ENCODE peak calls at places on chromosomes 12 and 14, in five cellular contexts. D is AG10803, T is left ventricle myocardium inferior, F is foreskin fibroblast, H is fibroblast of the aortic adventitia. A is an unnamed sample.

GRCh38 chr12:77928078-77928477 is 97.4 kb downstream of the NAV3 start:
- DNase-seq in D (no peak), T (no peak), F (no peak), H (no peak), A (no peak)

GRCh38 chr14:55752580-55753365 is 172.8 kb downstream of the KTN1 start:
- DNase-seq in D (peak; percentile 26), T (no peak), F (peak; percentile 84), H (peak; percentile 70), A (no peak)

GRCh38 chr14:105019861-105020814 is 745 bp downstream of the CDCA4 start:
- DNase-seq in D (peak; percentile 20), T (no peak), F (peak; percentile 66), H (no peak), A (peak; percentile 75)

GRCh38 chr14:106509176-106509575 is 982.8 kb downstream of the TMEM121 start:
- DNase-seq in D (no peak), T (no peak), F (no peak), H (no peak), A (no peak)

GRCh38 chr12:118122264-118122663 is 13.7 kb upstream of the PEBP1 start:
- DNase-seq in D (no peak), T (no peak), F (no peak), H (no peak), A (no peak)

GRCh38 chr12:38930994-38931393 is 25.6 kb upstream of the CPNE8 start:
- DNase-seq in D (no peak), T (no peak), F (no peak), H (no peak), A (no peak)

GRCh38 chr12:102300824-102301461 is 103.3 kb upstream of the PMCH start:
- DNase-seq in D (peak; percentile 44), T (no peak), F (peak; percentile 38), H (peak; percentile 50), A (peak; percentile 81)

GRCh38 chr12:67365131-67365530 is 96.0 kb downstream of the CAND1 start:
- DNase-seq in D (no peak), T (no peak), F (no peak), H (peak; percentile 76), A (no peak)

GRCh38 chr12:64665506-64665905 is 55.2 kb downstream of the RASSF3 start:
- DNase-seq in D (no peak), T (no peak), F (no peak), H (peak; percentile 43), A (peak; percentile 85)

GRCh38 chr14:75479770-75480600 is 42.3 kb upstream of the BATF start:
- DNase-seq in D (no peak), T (no peak), F (no peak), H (no peak), A (peak; percentile 84)

GRCh38 chr12:47818382-47818700 is 1.4 kb downstream of the HDAC7 start:
- DNase-seq in D (no peak), T (no peak), F (no peak), H (no peak), A (no peak)

GRCh38 chr12:48424644-48425043 is 47.7 kb upstream of the ANP32D start:
- DNase-seq in D (no peak), T (no peak), F (no peak), H (no peak), A (no peak)

GRCh38 chr12:106096376-106096775 is 42.4 kb downstream of the NUAK1 start:
- DNase-seq in D (peak; percentile 80), T (no peak), F (no peak), H (peak; percentile 54), A (no peak)

GRCh38 chr12:29921307-29921706 is 137.6 kb upstream of the TMTC1 start:
- DNase-seq in D (no peak), T (no peak), F (peak; percentile 72), H (peak; percentile 25), A (no peak)

GRCh38 chr14:104882325-104882973 is 17.4 kb downstream of the CEP170B start:
- DNase-seq in D (no peak), T (peak; percentile 14), F (peak; percentile 30), H (no peak), A (peak; percentile 42)

GRCh38 chr14:31122098-31122611 is 85.4 kb downstream of the HECTD1 start:
- DNase-seq in D (peak; percentile 51), T (no peak), F (peak; percentile 32), H (no peak), A (peak; percentile 5)

GRCh38 chr14:55582741-55583140 is 2.7 kb downstream of the KTN1 start:
- DNase-seq in D (no peak), T (no peak), F (no peak), H (no peak), A (peak; percentile 48)

GRCh38 chr14:21262410-21262809 is 6.8 kb downstream of the HNRNPC start:
- DNase-seq in D (no peak), T (no peak), F (no peak), H (no peak), A (no peak)

GRCh38 chr14:102212356-102212755 is 72.7 kb downstream of the WDR20 start:
- DNase-seq in D (no peak), T (no peak), F (no peak), H (no peak), A (no peak)

GRCh38 chr14:53915364-53916014 is 41.1 kb downstream of the BMP4 start:
- DNase-seq in D (no peak), T (no peak), F (no peak), H (no peak), A (no peak)

GRCh38 chr12:58931518-58931917 is 11.2 kb upstream of the LRIG3 start:
- DNase-seq in D (no peak), T (no peak), F (no peak), H (no peak), A (no peak)
- H3K4me3 ChIP-seq in D (no peak overlapping the region), T (no peak overlapping the region), F (no peak overlapping the region), H (no peak overlapping the region), A (no peak overlapping the region)

GRCh38 chr12:112296183-112296582 is 86.0 kb downstream of the HECTD4 start:
- DNase-seq in D (no peak), T (no peak), F (no peak), H (no peak), A (no peak)

GRCh38 chr12:112299704-112300103 is 82.5 kb downstream of the HECTD4 start:
- DNase-seq in D (no peak), T (no peak), F (no peak), H (no peak), A (no peak)

GRCh38 chr12:112297188-112297587 is 85.0 kb downstream of the HECTD4 start:
- DNase-seq in D (no peak), T (no peak), F (no peak), H (no peak), A (no peak)

GRCh38 chr12:112294793-112295192 is 87.4 kb downstream of the HECTD4 start:
- DNase-seq in D (peak; percentile 13), T (no peak), F (peak; percentile 55), H (peak; percentile 26), A (no peak)
- TF ChIP-seq CTCF in D (no peak), T (peak; percentile 10), F (peak; percentile 17), H (peak; percentile 17), A (peak; percentile 7)

GRCh38 chr14:101004176-101004575 is 100.7 kb upstream of the RTL1 start:
- DNase-seq in D (no peak), T (no peak), F (no peak), H (no peak), A (no peak)

GRCh38 chr14:101005447-101005846 is 101.9 kb upstream of the RTL1 start:
- DNase-seq in D (no peak), T (peak; percentile 52), F (no peak), H (no peak), A (no peak)

GRCh38 chr14:101007004-101007614 is 103.6 kb upstream of the RTL1 start:
- DNase-seq in D (no peak), T (no peak), F (no peak), H (no peak), A (no peak)

GRCh38 chr14:101006008-101006407 is 102.5 kb upstream of the RTL1 start:
- DNase-seq in D (no peak), T (no peak), F (no peak), H (no peak), A (no peak)

GRCh38 chr14:101004954-101005353 is 101.4 kb upstream of the RTL1 start:
- DNase-seq in D (peak; percentile 74), T (no peak), F (peak; percentile 61), H (no peak), A (peak; percentile 18)
- H3K4me3 ChIP-seq in D (no peak overlapping the region), T (no peak overlapping the region), F (no peak overlapping the region), H (no peak overlapping the region), A (no peak overlapping the region)

DNA sequence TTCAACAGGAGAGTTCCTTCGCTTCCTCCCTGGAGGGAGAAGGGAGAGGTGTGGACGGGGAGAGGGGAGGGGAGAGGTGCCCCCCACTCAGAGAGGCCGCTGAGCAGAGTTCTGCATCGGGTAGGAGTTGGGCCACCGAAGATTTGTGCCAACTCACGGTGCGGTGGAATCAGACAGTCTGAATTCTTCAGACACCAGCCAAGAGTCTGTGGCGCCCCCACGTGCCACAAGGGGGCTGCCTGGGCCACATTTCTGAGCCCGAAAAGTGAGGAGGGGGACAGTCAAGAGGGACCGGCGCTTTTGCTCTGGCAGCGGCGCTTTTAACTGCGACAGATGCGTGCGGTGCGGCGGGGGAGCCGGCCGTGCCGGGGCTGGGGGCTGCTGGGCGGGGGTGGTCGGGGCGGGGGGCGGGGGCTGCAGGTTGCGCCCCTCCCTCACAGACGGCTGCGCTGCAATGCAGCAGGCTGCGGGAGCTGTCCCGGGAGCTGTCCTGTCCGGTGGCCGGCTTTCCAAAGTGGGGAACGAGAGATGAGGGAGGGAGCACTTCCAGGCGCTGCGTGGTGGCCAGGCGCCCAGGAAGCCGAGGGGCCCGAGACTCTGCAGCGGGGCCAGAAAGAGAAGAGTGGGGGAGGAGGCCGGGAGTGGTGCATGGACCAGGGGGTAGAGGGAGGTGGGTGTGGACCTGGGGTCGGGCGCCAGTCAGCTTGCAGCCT is 941 bp upstream of the RTL1 start:
- DNase-seq in D (no peak), T (no peak), F (no peak), H (no peak), A (no peak)
- TF ChIP-seq CTCF in D (no peak), T (no peak), F (peak; percentile 12), H (peak; percentile 19), A (no peak)

DNA sequence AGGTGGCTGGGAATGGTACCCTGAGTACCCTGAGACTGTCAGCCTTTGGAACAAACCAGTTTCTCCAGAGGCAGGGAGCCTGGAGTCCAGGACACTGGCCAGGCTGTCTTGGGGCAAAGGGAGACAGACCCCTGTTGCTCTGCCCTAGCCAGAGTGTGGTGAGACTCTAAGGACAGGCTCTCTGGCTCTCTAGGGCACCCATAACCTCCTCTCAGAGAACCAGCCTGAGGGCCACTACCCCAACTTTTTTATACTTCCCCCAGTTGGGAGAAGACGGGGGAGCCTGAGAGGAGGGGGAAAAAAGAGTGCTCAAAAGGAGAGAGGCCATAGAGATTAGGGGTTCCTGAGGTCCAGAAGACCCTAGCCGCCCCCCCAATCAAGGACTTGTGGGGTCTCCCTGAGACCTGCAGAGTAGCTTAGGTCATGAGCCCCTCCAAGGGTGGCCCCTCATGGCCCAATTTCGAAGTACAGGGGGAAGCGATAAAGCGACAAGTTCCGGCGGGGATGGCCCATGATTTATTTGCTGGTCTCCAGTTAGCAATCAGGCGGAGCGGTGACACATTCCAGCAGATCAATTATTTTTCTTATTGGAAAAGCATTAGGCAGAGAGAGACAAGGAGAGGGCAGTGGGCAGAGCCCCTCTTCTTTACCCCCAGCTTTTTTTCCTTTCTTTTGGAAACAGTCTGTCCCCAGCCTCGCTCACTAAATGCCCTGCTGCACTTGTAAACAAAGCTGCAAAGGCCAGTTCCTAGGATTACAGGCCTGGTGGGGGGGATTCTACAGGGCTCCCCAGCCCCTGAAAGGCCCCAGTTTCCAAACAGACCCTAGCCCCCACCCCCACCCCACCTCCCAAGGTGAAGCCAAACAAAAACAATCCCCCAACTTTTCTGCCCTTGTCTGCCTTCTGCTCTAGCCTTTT is 1.5 kb downstream of the HOXC8 start:
- DNase-seq in D (no peak), T (no peak), F (no peak), H (no peak), A (no peak)
- H3K4me3 ChIP-seq in D (peak overlapping the region; percentile 98), T (no peak overlapping the region), F (no peak overlapping the region), H (peak overlapping the region; percentile 44), A (no peak overlapping the region)